ENCODE peak calls at places on chromosomes 1 and 21, in six cellular contexts. One of them, this sample, is unnamed.

GRCh38 chr1:150484431-150484830 is 2.8 kb upstream of the TARS2 start:
- DNase-seq in K562: no peak
- DNase-seq in HepG2: no peak
- DNase-seq in GM12878: no peak
- DNase-seq in H1: no peak
- DNase-seq in SK-N-SH: no peak
- DNase-seq in this sample: no peak

GRCh38 chr1:50108497-50109073 is at the start of gene ELAVL4:
- DNase-seq in GM12878: no peak
- DNase-seq in SK-N-SH: peak; percentile 40
- DNase-seq in H1: no peak
- DNase-seq in K562: no peak
- DNase-seq in HepG2: no peak
- DNase-seq in this sample: no peak

GRCh38 chr1:87478231-87478630 is 149.6 kb downstream of the LMO4 start:
- DNase-seq in GM12878: no peak
- DNase-seq in HepG2: no peak
- DNase-seq in H1: no peak
- DNase-seq in SK-N-SH: no peak
- DNase-seq in K562: no peak
- DNase-seq in this sample: peak; percentile 73

GRCh38 chr1:54671985-54672608 is 30.5 kb downstream of the MROH7 start:
- DNase-seq in SK-N-SH: peak; percentile 78
- DNase-seq in H1: peak; percentile 38
- DNase-seq in HepG2: peak; percentile 44
- DNase-seq in GM12878: peak; percentile 17
- DNase-seq in K562: peak; percentile 86
- DNase-seq in this sample: peak; percentile 15

GRCh38 chr1:94068831-94069648 is 51.9 kb downstream of the ABCA4 start:
- DNase-seq in GM12878: no peak
- DNase-seq in SK-N-SH: no peak
- DNase-seq in K562: no peak
- DNase-seq in H1: no peak
- DNase-seq in HepG2: peak; percentile 87
- DNase-seq in this sample: peak; percentile 73

GRCh38 chr1:72357411-72357810 is 75.1 kb upstream of the NEGR1 start:
- DNase-seq in K562: no peak
- DNase-seq in GM12878: no peak
- DNase-seq in SK-N-SH: no peak
- DNase-seq in HepG2: no peak
- DNase-seq in H1: no peak
- DNase-seq in this sample: no peak

GRCh38 chr1:59703226-59703917 is 111.4 kb upstream of the HOOK1 start:
- DNase-seq in GM12878: no peak
- DNase-seq in SK-N-SH: no peak
- DNase-seq in K562: no peak
- DNase-seq in HepG2: no peak
- DNase-seq in H1: no peak
- DNase-seq in this sample: no peak

GRCh38 chr1:60281360-60281932 is 207.9 kb upstream of the C1orf87 start:
- DNase-seq in SK-N-SH: peak; percentile 79
- DNase-seq in HepG2: peak; percentile 52
- DNase-seq in H1: peak; percentile 59
- DNase-seq in GM12878: peak; percentile 1
- DNase-seq in K562: peak; percentile 13
- DNase-seq in this sample: peak; percentile 75

GRCh38 chr1:18244762-18245161 is 137.2 kb downstream of the IGSF21 start:
- DNase-seq in HepG2: no peak
- DNase-seq in K562: no peak
- DNase-seq in GM12878: no peak
- DNase-seq in SK-N-SH: no peak
- DNase-seq in H1: no peak
- DNase-seq in this sample: no peak

GRCh38 chr1:17212487-17213121 is 7.7 kb downstream of the PADI1 start:
- DNase-seq in H1: no peak
- DNase-seq in GM12878: no peak
- DNase-seq in K562: no peak
- DNase-seq in HepG2: no peak
- DNase-seq in SK-N-SH: peak; percentile 47
- DNase-seq in this sample: peak; percentile 29

GRCh38 chr1:94757931-94758330 is 62.2 kb upstream of the SLC44A3 start:
- DNase-seq in H1: no peak
- DNase-seq in SK-N-SH: no peak
- DNase-seq in HepG2: no peak
- DNase-seq in K562: no peak
- DNase-seq in GM12878: no peak
- DNase-seq in this sample: no peak

GRCh38 chr1:209154916-209155315 is 428.6 kb upstream of the CAMK1G start:
- DNase-seq in H1: no peak
- DNase-seq in SK-N-SH: no peak
- DNase-seq in K562: no peak
- DNase-seq in HepG2: no peak
- DNase-seq in GM12878: no peak
- DNase-seq in this sample: no peak

GRCh38 chr1:61589382-61589765 is 135.6 kb downstream of the TM2D1 start:
- DNase-seq in HepG2: no peak
- DNase-seq in GM12878: no peak
- DNase-seq in H1: no peak
- DNase-seq in SK-N-SH: no peak
- DNase-seq in K562: no peak
- DNase-seq in this sample: no peak

GRCh38 chr1:232905324-232906034 is 44.9 kb upstream of the NTPCR start:
- DNase-seq in HepG2: no peak
- DNase-seq in SK-N-SH: no peak
- DNase-seq in GM12878: no peak
- DNase-seq in K562: no peak
- DNase-seq in H1: no peak
- DNase-seq in this sample: no peak
- TF ChIP-seq JUND in HepG2: no peak
- TF ChIP-seq JUND in SK-N-SH: no peak
- TF ChIP-seq JUND in GM12878: no peak
- TF ChIP-seq JUND in K562: no peak
- TF ChIP-seq JUND in H1: no peak
- TF ChIP-seq JUND in this sample: no peak

GRCh38 chr1:175857756-175858155 is 114.4 kb upstream of the TNR start:
- DNase-seq in GM12878: no peak
- DNase-seq in SK-N-SH: no peak
- DNase-seq in K562: no peak
- DNase-seq in HepG2: no peak
- DNase-seq in H1: no peak
- DNase-seq in this sample: no peak
- TF ChIP-seq JUND in GM12878: no peak
- TF ChIP-seq JUND in SK-N-SH: no peak
- TF ChIP-seq JUND in K562: no peak
- TF ChIP-seq JUND in HepG2: no peak
- TF ChIP-seq JUND in H1: no peak
- TF ChIP-seq JUND in this sample: no peak

GRCh38 chr1:12314328-12314903 is 84.6 kb downstream of the VPS13D start:
- DNase-seq in SK-N-SH: peak; percentile 28
- DNase-seq in K562: no peak
- DNase-seq in H1: no peak
- DNase-seq in HepG2: peak; percentile 12
- DNase-seq in GM12878: no peak
- DNase-seq in this sample: no peak

GRCh38 chr1:12315126-12315525 is 85.3 kb downstream of the VPS13D start:
- DNase-seq in HepG2: no peak
- DNase-seq in SK-N-SH: no peak
- DNase-seq in H1: no peak
- DNase-seq in K562: no peak
- DNase-seq in GM12878: no peak
- DNase-seq in this sample: no peak

GRCh38 chr1:12320516-12320915 is 90.7 kb downstream of the VPS13D start:
- DNase-seq in K562: no peak
- DNase-seq in GM12878: no peak
- DNase-seq in HepG2: no peak
- DNase-seq in SK-N-SH: no peak
- DNase-seq in H1: no peak
- DNase-seq in this sample: no peak

GRCh38 chr1:12316331-12316730 is 86.5 kb downstream of the VPS13D start:
- DNase-seq in HepG2: no peak
- DNase-seq in H1: no peak
- DNase-seq in GM12878: no peak
- DNase-seq in K562: no peak
- DNase-seq in SK-N-SH: no peak
- DNase-seq in this sample: no peak
- TF ChIP-seq JUND in HepG2: no peak
- TF ChIP-seq JUND in H1: no peak
- TF ChIP-seq JUND in GM12878: no peak
- TF ChIP-seq JUND in K562: no peak
- TF ChIP-seq JUND in SK-N-SH: no peak
- TF ChIP-seq JUND in this sample: no peak

GRCh38 chr1:56973898-56974752 is 8.3 kb upstream of the C8B start:
- DNase-seq in HepG2: no peak
- DNase-seq in K562: no peak
- DNase-seq in SK-N-SH: no peak
- DNase-seq in H1: no peak
- DNase-seq in GM12878: no peak
- DNase-seq in this sample: no peak

GRCh38 chr1:56978819-56979218 is 13.0 kb upstream of the C8B start:
- DNase-seq in K562: no peak
- DNase-seq in GM12878: no peak
- DNase-seq in SK-N-SH: no peak
- DNase-seq in HepG2: no peak
- DNase-seq in H1: no peak
- DNase-seq in this sample: no peak

GRCh38 chr1:56972971-56973370 is 7.2 kb upstream of the C8B start:
- DNase-seq in HepG2: no peak
- DNase-seq in H1: no peak
- DNase-seq in SK-N-SH: no peak
- DNase-seq in K562: no peak
- DNase-seq in GM12878: no peak
- DNase-seq in this sample: no peak

GRCh38 chr1:56975446-56975845 is 9.6 kb upstream of the C8B start:
- DNase-seq in SK-N-SH: no peak
- DNase-seq in H1: no peak
- DNase-seq in K562: no peak
- DNase-seq in HepG2: no peak
- DNase-seq in GM12878: no peak
- DNase-seq in this sample: no peak

GRCh38 chr1:56977910-56978309 is 12.1 kb upstream of the C8B start:
- DNase-seq in H1: no peak
- DNase-seq in K562: no peak
- DNase-seq in SK-N-SH: no peak
- DNase-seq in HepG2: no peak
- DNase-seq in GM12878: no peak
- DNase-seq in this sample: no peak
- TF ChIP-seq JUND in H1: no peak
- TF ChIP-seq JUND in K562: no peak
- TF ChIP-seq JUND in SK-N-SH: no peak
- TF ChIP-seq JUND in HepG2: no peak
- TF ChIP-seq JUND in GM12878: no peak
- TF ChIP-seq JUND in this sample: no peak

GRCh38 chr1:34108269-34108668 is 56.8 kb downstream of the CSMD2 start:
- DNase-seq in K562: no peak
- DNase-seq in H1: no peak
- DNase-seq in HepG2: no peak
- DNase-seq in SK-N-SH: no peak
- DNase-seq in GM12878: no peak
- DNase-seq in this sample: peak; percentile 12
- TF ChIP-seq JUND in K562: no peak
- TF ChIP-seq JUND in H1: no peak
- TF ChIP-seq JUND in HepG2: no peak
- TF ChIP-seq JUND in SK-N-SH: no peak
- TF ChIP-seq JUND in GM12878: no peak
- TF ChIP-seq JUND in this sample: no peak

GRCh38 chr21:45256912-45257672 is 30.6 kb downstream of the POFUT2 start:
- DNase-seq in H1: no peak
- DNase-seq in HepG2: no peak
- DNase-seq in K562: peak; percentile 56
- DNase-seq in GM12878: no peak
- DNase-seq in SK-N-SH: peak; percentile 68
- DNase-seq in this sample: no peak

GRCh38 chr21:45259206-45259795 is 28.4 kb downstream of the POFUT2 start:
- DNase-seq in K562: no peak
- DNase-seq in SK-N-SH: peak; percentile 39
- DNase-seq in H1: no peak
- DNase-seq in HepG2: no peak
- DNase-seq in GM12878: no peak
- DNase-seq in this sample: no peak

GRCh38 chr21:45258476-45258875 is 29.2 kb downstream of the POFUT2 start:
- DNase-seq in SK-N-SH: peak; percentile 20
- DNase-seq in GM12878: no peak
- DNase-seq in H1: no peak
- DNase-seq in HepG2: peak; percentile 29
- DNase-seq in K562: no peak
- DNase-seq in this sample: no peak

GRCh38 chr21:45256021-45256911 is 31.4 kb downstream of the POFUT2 start:
- DNase-seq in SK-N-SH: peak; percentile 57
- DNase-seq in GM12878: no peak
- DNase-seq in K562: peak; percentile 36
- DNase-seq in HepG2: no peak
- DNase-seq in H1: no peak
- DNase-seq in this sample: no peak

DNA sequence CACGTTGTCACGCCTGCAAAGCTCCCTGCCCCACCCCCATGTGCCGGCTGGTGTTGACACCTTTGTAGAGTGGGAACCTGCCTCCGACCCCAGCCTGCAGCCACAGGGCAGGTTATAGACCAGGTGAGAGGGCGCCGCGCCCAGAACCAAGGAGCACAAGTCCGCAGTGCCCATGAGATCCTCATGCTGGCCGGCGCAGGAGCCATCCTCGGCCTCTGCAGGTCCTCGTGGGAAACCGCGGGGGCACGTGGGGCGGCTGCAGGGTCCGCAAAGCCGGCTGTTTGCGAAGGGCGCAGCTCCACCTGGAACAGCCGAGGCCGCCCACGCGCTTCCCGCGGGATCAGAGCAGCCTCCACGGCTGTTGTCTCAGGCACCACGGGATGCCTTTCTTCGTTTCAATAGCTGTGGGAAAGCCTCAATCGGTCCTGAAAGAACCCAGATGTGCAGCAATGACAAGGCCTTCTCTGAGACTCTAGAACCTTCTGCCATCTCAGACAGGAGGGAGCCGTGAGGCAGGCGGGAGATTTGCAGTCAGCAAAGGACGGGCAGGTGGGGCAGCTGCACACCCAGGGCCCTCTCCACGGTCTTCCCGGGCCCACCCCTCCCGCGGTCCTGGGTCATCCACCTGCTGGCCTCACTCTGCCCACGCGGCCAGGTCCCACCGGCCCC is 29.9 kb downstream of the POFUT2 start:
- DNase-seq in HepG2: no peak
- DNase-seq in H1: no peak
- DNase-seq in SK-N-SH: peak; percentile 32
- DNase-seq in GM12878: no peak
- DNase-seq in K562: no peak
- DNase-seq in this sample: no peak
- TF ChIP-seq JUND in HepG2: no peak
- TF ChIP-seq JUND in H1: no peak
- TF ChIP-seq JUND in SK-N-SH: no peak
- TF ChIP-seq JUND in GM12878: no peak
- TF ChIP-seq JUND in K562: no peak
- TF ChIP-seq JUND in this sample: no peak